ENCODE peak calls at places on chromosome 9, in ten cellular contexts. C, W, V, B, S, L, D, U, I and G are unnamed samples.

GRCh38 chr9:137828527-137829259 is 48.9 kb upstream of the CACNA1B start:
- DNase-seq in V (no peak), U (no peak), B (no peak), D (no peak), C (no peak), W (no peak), S (no peak), I (no peak), L (no peak), G (no peak)

GRCh38 chr9:35650341-35651158 is at the start of gene SIT1:
- DNase-seq in L (no peak), I (no peak), S (no peak), W (no peak), D (no peak), U (no peak), B (no peak), C (no peak), V (peak; percentile 82), G (no peak)

GRCh38 chr9:111940697-111941096 is 44.1 kb downstream of the UGCG start:
- DNase-seq in W (no peak), C (peak; percentile 27), I (no peak), V (no peak), U (peak; percentile 51), B (no peak), L (no peak), D (no peak), S (no peak), G (no peak)

GRCh38 chr9:36056896-36057295 is 20.2 kb downstream of the RECK start:
- DNase-seq in D (no peak), I (no peak), C (no peak), S (no peak), U (no peak), W (no peak), L (no peak), B (no peak), V (no peak), G (no peak)

GRCh38 chr9:80175286-80175906 is 603.6 kb downstream of the TLE4 start:
- DNase-seq in W (peak; percentile 27), C (peak; percentile 63), U (peak; percentile 13), L (no peak), V (peak; percentile 56), B (no peak), D (no peak), I (no peak), S (no peak), G (no peak)

GRCh38 chr9:70571247-70571646 is 156.8 kb upstream of the KLF9 start:
- DNase-seq in S (no peak), L (no peak), I (no peak), C (no peak), B (no peak), W (no peak), V (no peak), D (no peak), U (no peak), G (no peak)

GRCh38 chr9:2228132-2228531 is 213.0 kb downstream of the SMARCA2 start:
- DNase-seq in S (no peak), U (no peak), W (peak; percentile 45), B (no peak), D (no peak), V (peak; percentile 73), I (no peak), L (no peak), C (no peak), G (no peak)

GRCh38 chr9:21684831-21685362 is 117.5 kb upstream of the MTAP start:
- DNase-seq in W (no peak), D (no peak), S (peak; percentile 69), L (no peak), B (no peak), I (no peak), C (peak; percentile 97), U (peak; percentile 100), V (no peak), G (no peak)

GRCh38 chr9:35816708-35817107 is 1.9 kb upstream of the HINT2 start:
- DNase-seq in D (no peak), S (no peak), C (peak; percentile 6), V (no peak), U (no peak), B (no peak), W (peak; percentile 39), L (no peak), I (no peak), G (no peak)

GRCh38 chr9:120711354-120711753 is 2.9 kb downstream of the MEGF9 start:
- DNase-seq in B (no peak), U (no peak), S (no peak), I (no peak), C (no peak), V (no peak), D (no peak), W (no peak), L (no peak), G (no peak)

GRCh38 chr9:131999692-132000551 is 79.7 kb downstream of the MED27 start:
- DNase-seq in I (no peak), L (no peak), W (no peak), S (no peak), D (no peak), V (no peak), C (peak; percentile 77), U (peak; percentile 87), B (peak; percentile 45), G (no peak)

GRCh38 chr9:131500377-131500776 is 2.3 kb upstream of the POMT1 start:
- DNase-seq in I (no peak), B (no peak), V (no peak), L (no peak), C (no peak), U (peak; percentile 20), W (no peak), D (no peak), S (no peak), G (no peak)

GRCh38 chr9:134768332-134769083 is 112.1 kb upstream of the FCN2 start:
- DNase-seq in V (no peak), C (no peak), B (no peak), S (no peak), U (no peak), L (peak; percentile 63), W (no peak), I (peak; percentile 62), D (peak; percentile 55), G (no peak)

DNA sequence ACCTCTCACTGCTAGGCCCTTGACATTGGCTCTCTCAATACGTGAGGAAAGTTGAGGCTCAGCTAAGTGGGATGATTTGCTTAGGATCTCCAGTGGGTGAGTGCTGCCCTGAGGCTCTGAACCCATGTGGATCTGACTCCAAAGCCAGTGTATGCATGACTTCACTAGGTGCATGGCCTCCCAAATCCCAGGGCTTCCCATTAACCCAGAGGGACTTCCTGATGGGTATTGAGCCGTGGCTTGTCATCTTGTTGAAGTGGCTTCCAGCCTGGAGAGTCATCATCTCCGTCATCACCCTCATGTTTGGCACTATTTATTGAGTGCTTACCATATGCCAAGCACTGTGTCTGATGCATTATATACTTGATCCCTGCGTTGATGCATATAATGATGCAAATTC is 37.3 kb upstream of the TEX48 start:
- DNase-seq in S (no peak), U (no peak), B (no peak), W (no peak), I (no peak), C (peak; percentile 62), V (no peak), L (no peak), D (no peak), G (no peak)
- H3K27ac ChIP-seq in S (no peak overlapping the region), U (peak overlapping the region; percentile 38), B (no peak overlapping the region), W (no peak overlapping the region), I (no peak overlapping the region), C (peak overlapping the region; percentile 97), V (no peak overlapping the region), L (no peak overlapping the region), D (no peak overlapping the region), G (no peak overlapping the region)

DNA sequence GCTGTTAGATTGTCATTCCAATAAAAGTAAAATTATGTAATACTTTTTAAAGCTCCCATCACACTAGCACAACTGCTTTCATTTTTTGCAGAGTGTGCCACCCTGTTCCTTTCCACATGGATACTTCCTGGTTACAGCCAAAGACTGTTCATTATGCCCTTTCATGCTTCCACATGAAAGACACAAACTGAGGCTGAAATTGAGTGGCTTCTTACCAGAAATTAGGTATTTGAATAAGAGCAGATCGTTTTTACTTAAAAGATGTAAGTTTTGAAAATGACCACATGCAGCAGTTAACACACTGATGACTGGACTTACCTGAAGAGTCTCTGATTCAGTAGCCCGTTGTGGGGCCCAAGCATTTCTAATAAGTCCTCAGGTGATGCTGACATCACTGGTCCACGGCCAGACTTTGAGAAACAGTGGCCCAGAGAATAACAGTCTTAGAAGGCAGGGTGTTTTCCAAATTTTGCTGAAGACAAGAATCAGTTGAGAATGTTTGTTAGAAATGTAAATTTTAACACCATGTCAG is 187.6 kb upstream of the DMRT1 start:
- DNase-seq in B (no peak), C (no peak), S (no peak), I (no peak), W (no peak), D (no peak), U (no peak), L (no peak), V (no peak), G (no peak)
- H3K27ac ChIP-seq in B (no peak overlapping the region), C (no peak overlapping the region), S (no peak overlapping the region), I (no peak overlapping the region), W (no peak overlapping the region), D (peak overlapping the region; percentile 85), U (peak overlapping the region; percentile 27), L (peak overlapping the region; percentile 83), V (no peak overlapping the region), G (no peak overlapping the region)

GRCh38 chr9:97510797-97511761 is 9.6 kb downstream of the TMOD1 start:
- DNase-seq in U (peak; percentile 88), D (no peak), B (peak; percentile 53), V (no peak), S (no peak), C (peak; percentile 46), W (no peak), I (peak; percentile 32), L (no peak), G (no peak)
- H3K27ac ChIP-seq in U (peak overlapping the region; percentile 6), D (peak overlapping the region; percentile 43), B (no peak overlapping the region), V (no peak overlapping the region), S (no peak overlapping the region), C (peak overlapping the region; percentile 68), W (no peak overlapping the region), I (peak overlapping the region; percentile 88), L (peak overlapping the region; percentile 31), G (peak overlapping the region; percentile 95)

GRCh38 chr9:114729706-114730105 is 47.7 kb upstream of the TEX48 start:
- DNase-seq in U (no peak), V (no peak), D (no peak), I (no peak), L (no peak), S (no peak), B (no peak), C (no peak), W (no peak), G (no peak)

GRCh38 chr9:114733814-114734213 is 51.8 kb upstream of the TEX48 start:
- DNase-seq in I (no peak), D (no peak), V (no peak), U (peak; percentile 97), S (no peak), L (no peak), C (peak; percentile 92), B (no peak), W (no peak), G (no peak)

GRCh38 chr9:114731701-114732100 is 49.7 kb upstream of the TEX48 start:
- DNase-seq in S (no peak), C (peak; percentile 30), D (no peak), L (no peak), U (no peak), I (no peak), B (no peak), W (no peak), V (no peak), G (no peak)

GRCh38 chr9:114735732-114736131 is 53.7 kb upstream of the TEX48 start:
- DNase-seq in W (no peak), L (no peak), V (no peak), C (no peak), I (no peak), U (peak; percentile 50), S (no peak), B (no peak), D (no peak), G (no peak)

GRCh38 chr9:114732842-114733241 is 50.9 kb upstream of the TEX48 start:
- DNase-seq in U (peak; percentile 97), L (no peak), B (no peak), W (no peak), S (no peak), I (no peak), V (no peak), C (peak; percentile 76), D (no peak), G (no peak)
- H3K27ac ChIP-seq in U (peak overlapping the region; percentile 96), L (no peak overlapping the region), B (no peak overlapping the region), W (peak overlapping the region; percentile 41), S (no peak overlapping the region), I (no peak overlapping the region), V (no peak overlapping the region), C (peak overlapping the region; percentile 90), D (no peak overlapping the region), G (no peak overlapping the region)